ENCODE peak calls at places on chromosomes 7 and 10, in seven cellular contexts. One of them, this sample, is unnamed.

GRCh38 chr7:129607471-129608120 is 3.9 kb upstream of the NRF1 start:
- DNase-seq in fibroblast of lung: peak
- DNase-seq in HEK293T: peak
- DNase-seq in A549: peak
- DNase-seq in AG08395: peak
- DNase-seq in HuH-7: peak
- DNase-seq in stimulated activated CD4-positive, alpha-beta T cell treated with anti-CD3 and anti-CD28 coated beads, Interleukin-1b, Interleukin-23, amount 100 ng/mL, for 48 hours: peak
- DNase-seq in this sample: peak

GRCh38 chr10:93876391-93876790 is 17.4 kb upstream of the SLC35G1 start:
- DNase-seq in fibroblast of lung: no peak
- DNase-seq in HEK293T: no peak
- DNase-seq in A549: no peak
- DNase-seq in AG08395: peak
- DNase-seq in HuH-7: no peak
- DNase-seq in stimulated activated CD4-positive, alpha-beta T cell treated with anti-CD3 and anti-CD28 coated beads, Interleukin-1b, Interleukin-23, amount 100 ng/mL, for 48 hours: no peak
- DNase-seq in this sample: no peak

GRCh38 chr7:126589068-126589684 is 663.6 kb downstream of the GRM8 start:
- DNase-seq in fibroblast of lung: no peak
- DNase-seq in HEK293T: no peak
- DNase-seq in A549: no peak
- DNase-seq in AG08395: no peak
- DNase-seq in HuH-7: no peak
- DNase-seq in stimulated activated CD4-positive, alpha-beta T cell treated with anti-CD3 and anti-CD28 coated beads, Interleukin-1b, Interleukin-23, amount 100 ng/mL, for 48 hours: no peak
- DNase-seq in this sample: no peak

GRCh38 chr7:127738859-127739258 is 86.9 kb downstream of the SND1 start:
- DNase-seq in fibroblast of lung: no peak
- DNase-seq in HEK293T: no peak
- DNase-seq in A549: no peak
- DNase-seq in AG08395: no peak
- DNase-seq in HuH-7: no peak
- DNase-seq in stimulated activated CD4-positive, alpha-beta T cell treated with anti-CD3 and anti-CD28 coated beads, Interleukin-1b, Interleukin-23, amount 100 ng/mL, for 48 hours: no peak
- DNase-seq in this sample: no peak

GRCh38 chr10:72564596-72564995 is 61.3 kb downstream of the MICU1 start:
- DNase-seq in fibroblast of lung: peak
- DNase-seq in HEK293T: no peak
- DNase-seq in A549: peak
- DNase-seq in AG08395: peak
- DNase-seq in HuH-7: no peak
- DNase-seq in stimulated activated CD4-positive, alpha-beta T cell treated with anti-CD3 and anti-CD28 coated beads, Interleukin-1b, Interleukin-23, amount 100 ng/mL, for 48 hours: peak
- DNase-seq in this sample: peak

GRCh38 chr10:88538038-88538437 is 45.1 kb downstream of the RNLS start:
- DNase-seq in fibroblast of lung: peak
- DNase-seq in HEK293T: no peak
- DNase-seq in A549: no peak
- DNase-seq in AG08395: peak
- DNase-seq in HuH-7: no peak
- DNase-seq in stimulated activated CD4-positive, alpha-beta T cell treated with anti-CD3 and anti-CD28 coated beads, Interleukin-1b, Interleukin-23, amount 100 ng/mL, for 48 hours: no peak
- DNase-seq in this sample: no peak

GRCh38 chr7:51133992-51134391 is 182.6 kb downstream of the COBL start:
- DNase-seq in fibroblast of lung: no peak
- DNase-seq in HEK293T: no peak
- DNase-seq in A549: no peak
- DNase-seq in AG08395: no peak
- DNase-seq in HuH-7: no peak
- DNase-seq in stimulated activated CD4-positive, alpha-beta T cell treated with anti-CD3 and anti-CD28 coated beads, Interleukin-1b, Interleukin-23, amount 100 ng/mL, for 48 hours: no peak
- DNase-seq in this sample: no peak

GRCh38 chr10:79246606-79247275 is 100.5 kb upstream of the PPIF start:
- DNase-seq in fibroblast of lung: peak
- DNase-seq in HEK293T: no peak
- DNase-seq in A549: no peak
- DNase-seq in AG08395: peak
- DNase-seq in HuH-7: no peak
- DNase-seq in stimulated activated CD4-positive, alpha-beta T cell treated with anti-CD3 and anti-CD28 coated beads, Interleukin-1b, Interleukin-23, amount 100 ng/mL, for 48 hours: no peak
- DNase-seq in this sample: no peak

GRCh38 chr10:110076559-110077318 is 69.0 kb downstream of the ADD3 start:
- DNase-seq in fibroblast of lung: peak
- DNase-seq in HEK293T: no peak
- DNase-seq in A549: peak
- DNase-seq in AG08395: peak
- DNase-seq in HuH-7: peak
- DNase-seq in stimulated activated CD4-positive, alpha-beta T cell treated with anti-CD3 and anti-CD28 coated beads, Interleukin-1b, Interleukin-23, amount 100 ng/mL, for 48 hours: no peak
- DNase-seq in this sample: peak

GRCh38 chr7:27641576-27642230 is 21.0 kb downstream of the HIBADH start:
- DNase-seq in fibroblast of lung: no peak
- DNase-seq in HEK293T: no peak
- DNase-seq in A549: peak
- DNase-seq in AG08395: no peak
- DNase-seq in HuH-7: no peak
- DNase-seq in stimulated activated CD4-positive, alpha-beta T cell treated with anti-CD3 and anti-CD28 coated beads, Interleukin-1b, Interleukin-23, amount 100 ng/mL, for 48 hours: no peak
- DNase-seq in this sample: no peak

GRCh38 chr7:19747740-19748339 is 25.6 kb downstream of the TMEM196 start:
- DNase-seq in fibroblast of lung: peak
- DNase-seq in HEK293T: peak
- DNase-seq in A549: peak
- DNase-seq in AG08395: peak
- DNase-seq in HuH-7: peak
- DNase-seq in stimulated activated CD4-positive, alpha-beta T cell treated with anti-CD3 and anti-CD28 coated beads, Interleukin-1b, Interleukin-23, amount 100 ng/mL, for 48 hours: no peak
- DNase-seq in this sample: no peak

GRCh38 chr10:106973301-106973700 is 191.2 kb downstream of the SORCS1 start:
- DNase-seq in fibroblast of lung: no peak
- DNase-seq in HEK293T: no peak
- DNase-seq in A549: no peak
- DNase-seq in AG08395: no peak
- DNase-seq in HuH-7: no peak
- DNase-seq in stimulated activated CD4-positive, alpha-beta T cell treated with anti-CD3 and anti-CD28 coated beads, Interleukin-1b, Interleukin-23, amount 100 ng/mL, for 48 hours: no peak
- DNase-seq in this sample: no peak

GRCh38 chr10:72487521-72487920 is 132.8 kb upstream of the DNAJB12 start:
- DNase-seq in fibroblast of lung: no peak
- DNase-seq in HEK293T: no peak
- DNase-seq in A549: no peak
- DNase-seq in AG08395: no peak
- DNase-seq in HuH-7: no peak
- DNase-seq in stimulated activated CD4-positive, alpha-beta T cell treated with anti-CD3 and anti-CD28 coated beads, Interleukin-1b, Interleukin-23, amount 100 ng/mL, for 48 hours: no peak
- DNase-seq in this sample: no peak

GRCh38 chr10:8060704-8061121 is 6.2 kb downstream of the GATA3 start:
- DNase-seq in fibroblast of lung: no peak
- DNase-seq in HEK293T: no peak
- DNase-seq in A549: no peak
- DNase-seq in AG08395: no peak
- DNase-seq in HuH-7: no peak
- DNase-seq in stimulated activated CD4-positive, alpha-beta T cell treated with anti-CD3 and anti-CD28 coated beads, Interleukin-1b, Interleukin-23, amount 100 ng/mL, for 48 hours: no peak
- DNase-seq in this sample: no peak